ENCODE peak calls at places on chromosomes 16 and 17, in nine cellular contexts. M is naive thymus-derived CD8-positive, alpha-beta T cell; K is heart left ventricle; A is CD8-positive, alpha-beta T cell; Y is RPMI8226; T is T-helper 9 cell; C is nephron progenitor cell; J is stimulated activated naive B cell treated with anti-CD40 and anti-IgM and Interleukin-4, amounts not matched to agents 10 μg/mL and 1 μg/mL and 100 μg/mL, for 72 hours; V is A549. N is an unnamed sample.

GRCh38 chr17:35590249-35590824 is 3.2 kb downstream of the AP2B1 start:
- DNase-seq in Y (no peak), M (no peak), V (no peak), J (no peak), K (no peak), T (no peak), A (no peak), C (no peak), N (no peak)

GRCh38 chr17:76480676-76481075 is 13.3 kb downstream of the AANAT start:
- DNase-seq in C (no peak), V (no peak), J (no peak), K (no peak), Y (no peak), M (peak), T (no peak), A (no peak), N (peak)

GRCh38 chr17:77045441-77046041 is 95.2 kb upstream of the SEC14L1 start:
- DNase-seq in A (no peak), C (no peak), K (no peak), T (no peak), M (no peak), Y (no peak), J (no peak), V (peak), N (no peak)

GRCh38 chr16:2333772-2334379 is 6.7 kb downstream of the ABCA3 start:
- DNase-seq in J (no peak), V (peak), Y (no peak), C (no peak), K (no peak), A (no peak), T (no peak), M (no peak), N (no peak)

GRCh38 chr16:80369559-80369958 is 171.2 kb upstream of the DYNLRB2 start:
- DNase-seq in M (no peak), A (no peak), C (peak), V (peak), J (no peak), T (no peak), K (peak), Y (no peak), N (peak)

GRCh38 chr16:68732068-68732680 is 4.9 kb upstream of the CDH1 start:
- DNase-seq in M (no peak), J (no peak), Y (peak), V (peak), C (no peak), T (no peak), K (no peak), A (no peak), N (peak)

GRCh38 chr16:81214745-81215166 is 23.7 kb upstream of the BCO1 start:
- DNase-seq in V (peak), Y (peak), A (no peak), J (no peak), C (peak), T (no peak), K (no peak), M (no peak), N (no peak)

GRCh38 chr16:1133271-1133670 is 19.6 kb upstream of the CACNA1H start:
- DNase-seq in C (no peak), K (no peak), T (no peak), A (no peak), Y (no peak), M (no peak), V (no peak), J (no peak), N (no peak)

GRCh38 chr17:46901291-46901690 is 21.7 kb upstream of the GOSR2 start:
- DNase-seq in C (no peak), J (no peak), A (no peak), T (no peak), K (no peak), V (no peak), Y (no peak), M (no peak), N (no peak)

GRCh38 chr16:50254072-50254471 is 12.3 kb upstream of the ADCY7 start:
- DNase-seq in T (no peak), Y (no peak), K (no peak), J (no peak), C (no peak), M (no peak), V (no peak), A (no peak), N (no peak)

GRCh38 chr17:2259769-2260536 is 43.6 kb downstream of the SMG6 start:
- DNase-seq in C (no peak), Y (no peak), A (peak), T (peak), V (no peak), J (peak), M (peak), K (no peak), N (no peak)

GRCh38 chr17:41547921-41548843 is 20.1 kb upstream of the KRT19 start:
- DNase-seq in A (no peak), T (no peak), Y (no peak), K (peak), M (no peak), V (peak), C (no peak), J (peak), N (peak)

GRCh38 chr16:30619643-30620042 is 9.5 kb upstream of the ZNF689 start:
- DNase-seq in Y (no peak), V (no peak), K (no peak), A (no peak), C (no peak), M (no peak), T (no peak), J (no peak), N (no peak)

GRCh38 chr17:14582996-14583395 is 282.1 kb downstream of the HS3ST3B1 start:
- DNase-seq in C (no peak), K (no peak), V (no peak), T (no peak), A (no peak), Y (no peak), M (no peak), J (no peak), N (no peak)

GRCh38 chr16:74936902-74937560 is 47.9 kb downstream of the WDR59 start:
- DNase-seq in C (no peak), A (no peak), Y (no peak), V (peak), K (no peak), T (no peak), J (peak), M (no peak), N (no peak)

GRCh38 chr17:48456584-48456983 is 26.6 kb upstream of the SKAP1 start:
- DNase-seq in V (peak), M (no peak), Y (peak), T (no peak), A (no peak), J (no peak), K (no peak), C (no peak), N (no peak)

GRCh38 chr17:7716901-7717755 is at the start of gene DNAH2:
- DNase-seq in M (peak), T (no peak), A (no peak), Y (no peak), C (peak), V (peak), K (peak), J (peak), N (peak)

GRCh38 chr17:82978765-82979349 is 100.6 kb upstream of the METRNL start:
- DNase-seq in V (no peak), J (no peak), K (no peak), M (peak), C (no peak), Y (no peak), T (no peak), A (no peak), N (no peak)

GRCh38 chr17:49849711-49850610 is 2.1 kb upstream of the TAC4 start:
- DNase-seq in K (no peak), V (no peak), C (no peak), T (no peak), M (no peak), J (no peak), Y (no peak), A (no peak), N (no peak)

GRCh38 chr16:66020642-66021041 is 345.8 kb upstream of the CDH5 start:
- DNase-seq in Y (no peak), A (no peak), T (no peak), J (no peak), K (no peak), C (no peak), M (no peak), V (peak), N (no peak)

GRCh38 chr17:40344321-40345160 is 20.0 kb downstream of the GJD3 start:
- DNase-seq in Y (no peak), J (no peak), M (no peak), A (no peak), T (no peak), C (no peak), K (no peak), V (no peak), N (no peak)

GRCh38 chr17:1561420-1562177 is 993 bp downstream of the PITPNA start:
- DNase-seq in V (no peak), A (no peak), J (no peak), K (no peak), M (peak), Y (peak), C (peak), T (peak), N (no peak)

GRCh38 chr17:68697850-68698313 is 96.7 kb upstream of the FAM20A start:
- DNase-seq in A (no peak), Y (no peak), T (no peak), V (no peak), M (no peak), J (no peak), C (no peak), K (no peak), N (no peak)

GRCh38 chr17:2101448-2102257 is 46.8 kb downstream of the HIC1 start:
- DNase-seq in V (no peak), A (no peak), C (no peak), Y (no peak), K (peak), J (peak), T (peak), M (peak), N (no peak)

GRCh38 chr16:60203525-60204124 is 1469.5 kb upstream of the GOT2 start:
- DNase-seq in V (peak), K (no peak), Y (no peak), T (no peak), J (no peak), C (no peak), A (no peak), M (no peak), N (no peak)

GRCh38 chr16:80404847-80405246 is 135.9 kb upstream of the DYNLRB2 start:
- DNase-seq in J (no peak), T (no peak), M (no peak), C (no peak), K (no peak), V (no peak), A (no peak), Y (no peak), N (no peak)

GRCh38 chr17:49510720-49511110 is 15.6 kb downstream of the NGFR start:
- DNase-seq in J (no peak), T (no peak), V (no peak), Y (no peak), C (no peak), M (no peak), A (no peak), K (no peak), N (no peak)

GRCh38 chr16:14652726-14653125 is 20.0 kb downstream of the BFAR start:
- DNase-seq in J (no peak), V (no peak), C (no peak), M (no peak), T (no peak), Y (no peak), A (no peak), K (no peak), N (no peak)

GRCh38 chr17:21286066-21286770 is 1.7 kb downstream of the MAP2K3 start:
- DNase-seq in C (peak), V (peak), K (peak), T (no peak), A (no peak), J (no peak), M (no peak), Y (peak), N (peak)

GRCh38 chr16:20380782-20381181 is 23.8 kb downstream of the PDILT start:
- DNase-seq in J (no peak), K (no peak), M (no peak), Y (no peak), V (no peak), A (no peak), T (no peak), C (no peak), N (no peak)

GRCh38 chr17:74568116-74568873 is 986 bp upstream of the CD300H start:
- DNase-seq in C (no peak), T (no peak), A (no peak), V (no peak), J (no peak), M (no peak), K (no peak), Y (no peak), N (no peak)

GRCh38 chr16:27639588-27640276 is 89.8 kb downstream of the KATNIP start:
- DNase-seq in M (no peak), C (peak), T (no peak), Y (peak), K (no peak), J (peak), V (peak), A (no peak), N (peak)

GRCh38 chr17:28812980-28813377 is 29.6 kb downstream of the FAM222B start:
- DNase-seq in T (no peak), J (no peak), A (no peak), V (no peak), K (no peak), M (no peak), Y (no peak), C (no peak), N (no peak)

N was measured in SJCRH30.